ENCODE peak calls at places on chromosomes 12 and 14, in ten cellular contexts. One of them, this sample, is unnamed.

GRCh38 chr12:2180737-2181082 is 127.9 kb downstream of the CACNA1C start:
- DNase-seq in body of pancreas: no peak
- DNase-seq in HepG2: no peak
- DNase-seq in vagina: no peak
- DNase-seq in heart left ventricle: no peak
- DNase-seq in A549: no peak
- DNase-seq in H1: no peak
- DNase-seq in lower leg skin: no peak
- DNase-seq in ovary: no peak
- DNase-seq in gastrocnemius medialis: no peak
- DNase-seq in this sample: no peak

GRCh38 chr12:28569698-28570411 is 379.6 kb downstream of the CCDC91 start:
- DNase-seq in gastrocnemius medialis: no peak
- DNase-seq in heart left ventricle: no peak
- DNase-seq in ovary: no peak
- DNase-seq in H1: no peak
- DNase-seq in vagina: no peak
- DNase-seq in A549: peak; percentile 25
- DNase-seq in body of pancreas: no peak
- DNase-seq in HepG2: no peak
- DNase-seq in lower leg skin: peak; percentile 43
- DNase-seq in this sample: no peak

GRCh38 chr12:4307593-4308333 is 13.2 kb upstream of the TIGAR start:
- DNase-seq in H1: peak; percentile 80
- DNase-seq in lower leg skin: peak; percentile 59
- DNase-seq in A549: peak; percentile 93
- DNase-seq in gastrocnemius medialis: peak; percentile 38
- DNase-seq in ovary: peak; percentile 63
- DNase-seq in vagina: no peak
- DNase-seq in body of pancreas: peak; percentile 77
- DNase-seq in heart left ventricle: peak; percentile 77
- DNase-seq in HepG2: peak; percentile 79
- DNase-seq in this sample: peak; percentile 53

GRCh38 chr12:46857486-46857885 is 31.7 kb upstream of the SLC38A4 start:
- DNase-seq in ovary: no peak
- DNase-seq in vagina: no peak
- DNase-seq in A549: no peak
- DNase-seq in body of pancreas: no peak
- DNase-seq in lower leg skin: no peak
- DNase-seq in heart left ventricle: no peak
- DNase-seq in gastrocnemius medialis: no peak
- DNase-seq in HepG2: no peak
- DNase-seq in H1: no peak
- DNase-seq in this sample: no peak

GRCh38 chr12:50224026-50224692 is 57.0 kb upstream of the CERS5 start:
- DNase-seq in A549: peak; percentile 63
- DNase-seq in HepG2: peak; percentile 79
- DNase-seq in lower leg skin: no peak
- DNase-seq in body of pancreas: peak; percentile 76
- DNase-seq in H1: no peak
- DNase-seq in ovary: no peak
- DNase-seq in vagina: no peak
- DNase-seq in heart left ventricle: no peak
- DNase-seq in gastrocnemius medialis: peak; percentile 45
- DNase-seq in this sample: no peak

GRCh38 chr12:2551097-2551496 is 243.7 kb upstream of the FKBP4 start:
- DNase-seq in H1: no peak
- DNase-seq in HepG2: no peak
- DNase-seq in gastrocnemius medialis: no peak
- DNase-seq in ovary: no peak
- DNase-seq in body of pancreas: no peak
- DNase-seq in vagina: no peak
- DNase-seq in A549: no peak
- DNase-seq in lower leg skin: no peak
- DNase-seq in heart left ventricle: no peak
- DNase-seq in this sample: no peak

GRCh38 chr12:29350080-29350479 is 30.9 kb downstream of the ERGIC2 start:
- DNase-seq in A549: no peak
- DNase-seq in heart left ventricle: no peak
- DNase-seq in HepG2: peak; percentile 6
- DNase-seq in ovary: no peak
- DNase-seq in lower leg skin: no peak
- DNase-seq in gastrocnemius medialis: no peak
- DNase-seq in body of pancreas: no peak
- DNase-seq in vagina: no peak
- DNase-seq in H1: no peak
- DNase-seq in this sample: no peak

GRCh38 chr14:74558655-74559054 is 53.4 kb downstream of the LTBP2 start:
- DNase-seq in heart left ventricle: no peak
- DNase-seq in ovary: no peak
- DNase-seq in vagina: no peak
- DNase-seq in body of pancreas: no peak
- DNase-seq in lower leg skin: no peak
- DNase-seq in HepG2: no peak
- DNase-seq in gastrocnemius medialis: no peak
- DNase-seq in A549: no peak
- DNase-seq in H1: no peak
- DNase-seq in this sample: no peak

GRCh38 chr14:90968025-90968424 is 92.4 kb downstream of the RPS6KA5 start:
- DNase-seq in A549: no peak
- DNase-seq in body of pancreas: no peak
- DNase-seq in H1: no peak
- DNase-seq in lower leg skin: no peak
- DNase-seq in vagina: no peak
- DNase-seq in gastrocnemius medialis: no peak
- DNase-seq in ovary: no peak
- DNase-seq in HepG2: no peak
- DNase-seq in heart left ventricle: no peak
- DNase-seq in this sample: no peak

GRCh38 chr14:60175255-60175902 is 10.2 kb upstream of the DHRS7 start:
- DNase-seq in gastrocnemius medialis: peak; percentile 62
- DNase-seq in body of pancreas: no peak
- DNase-seq in lower leg skin: no peak
- DNase-seq in A549: no peak
- DNase-seq in ovary: no peak
- DNase-seq in H1: no peak
- DNase-seq in vagina: no peak
- DNase-seq in HepG2: no peak
- DNase-seq in heart left ventricle: no peak
- DNase-seq in this sample: no peak

GRCh38 chr12:51801027-51801426 is 47.5 kb downstream of the FIGNL2 start:
- DNase-seq in H1: no peak
- DNase-seq in HepG2: no peak
- DNase-seq in body of pancreas: no peak
- DNase-seq in gastrocnemius medialis: no peak
- DNase-seq in vagina: no peak
- DNase-seq in ovary: no peak
- DNase-seq in heart left ventricle: no peak
- DNase-seq in lower leg skin: no peak
- DNase-seq in A549: no peak
- DNase-seq in this sample: no peak

GRCh38 chr12:88579941-88580871 is at the start of gene KITLG:
- DNase-seq in heart left ventricle: peak; percentile 81
- DNase-seq in body of pancreas: peak; percentile 88
- DNase-seq in gastrocnemius medialis: peak; percentile 48
- DNase-seq in lower leg skin: peak; percentile 76
- DNase-seq in H1: peak; percentile 88
- DNase-seq in A549: peak; percentile 80
- DNase-seq in HepG2: peak; percentile 56
- DNase-seq in vagina: no peak
- DNase-seq in ovary: peak; percentile 78
- DNase-seq in this sample: peak; percentile 35

DNA sequence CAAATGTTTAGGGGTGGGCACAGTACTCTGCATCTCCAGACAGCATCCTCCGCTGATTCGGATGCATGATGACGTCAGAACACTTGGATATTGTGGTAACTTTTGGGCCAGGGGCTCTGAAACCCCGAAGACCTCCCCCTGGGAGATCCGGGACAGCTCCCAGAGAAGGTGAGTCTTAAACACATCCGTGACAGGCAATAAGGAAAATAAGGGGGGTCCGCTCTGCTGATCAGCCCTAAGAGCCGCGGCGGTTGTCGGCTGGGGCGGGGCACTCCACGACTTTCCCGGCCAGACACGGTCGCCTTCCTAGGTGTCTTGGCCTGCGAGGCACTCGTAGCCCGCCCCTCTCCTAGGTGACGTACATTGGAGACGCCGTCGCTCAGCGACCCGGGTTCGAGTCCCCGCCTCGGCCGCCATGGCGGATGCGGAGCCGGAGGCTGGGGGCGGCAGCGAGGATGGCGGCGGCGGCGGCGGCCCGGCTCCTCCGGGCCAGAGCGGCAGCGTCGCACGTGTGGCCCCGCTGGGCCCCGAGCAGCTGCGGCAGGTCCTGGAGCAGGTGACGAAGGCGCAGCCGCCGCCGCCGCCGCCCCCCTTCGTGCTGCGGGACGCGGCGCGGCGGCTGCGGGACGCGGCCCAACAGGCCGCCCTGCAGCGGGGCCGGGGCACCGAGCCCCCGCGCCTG is at the start of gene ZNF839:
- DNase-seq in H1: peak; percentile 96
- DNase-seq in gastrocnemius medialis: peak; percentile 86
- DNase-seq in HepG2: peak; percentile 69
- DNase-seq in A549: peak; percentile 92
- DNase-seq in ovary: peak; percentile 94
- DNase-seq in heart left ventricle: peak; percentile 96
- DNase-seq in vagina: no peak
- DNase-seq in lower leg skin: peak; percentile 89
- DNase-seq in body of pancreas: peak; percentile 95
- DNase-seq in this sample: peak; percentile 90
- TF ChIP-seq POLR2A in H1: no peak
- TF ChIP-seq POLR2A in gastrocnemius medialis: peak; percentile 48
- TF ChIP-seq POLR2A in HepG2: peak; percentile 39
- TF ChIP-seq POLR2A in A549: peak; percentile 8
- TF ChIP-seq POLR2A in ovary: peak; percentile 72
- TF ChIP-seq POLR2A in heart left ventricle: peak; percentile 47
- TF ChIP-seq POLR2A in vagina: no peak
- TF ChIP-seq POLR2A in lower leg skin: no peak
- TF ChIP-seq POLR2A in body of pancreas: no peak
- TF ChIP-seq POLR2A in this sample: no peak

GRCh38 chr14:102757646-102758045 is 19.6 kb upstream of the TRAF3 start:
- DNase-seq in ovary: no peak
- DNase-seq in vagina: no peak
- DNase-seq in body of pancreas: no peak
- DNase-seq in HepG2: no peak
- DNase-seq in heart left ventricle: no peak
- DNase-seq in lower leg skin: no peak
- DNase-seq in gastrocnemius medialis: no peak
- DNase-seq in H1: no peak
- DNase-seq in A549: no peak
- DNase-seq in this sample: no peak
- TF ChIP-seq POLR2A in ovary: no peak
- TF ChIP-seq POLR2A in vagina: no peak
- TF ChIP-seq POLR2A in body of pancreas: no peak
- TF ChIP-seq POLR2A in HepG2: no peak
- TF ChIP-seq POLR2A in heart left ventricle: no peak
- TF ChIP-seq POLR2A in lower leg skin: no peak
- TF ChIP-seq POLR2A in gastrocnemius medialis: no peak
- TF ChIP-seq POLR2A in H1: no peak
- TF ChIP-seq POLR2A in A549: no peak
- TF ChIP-seq POLR2A in this sample: no peak

GRCh38 chr14:68461086-68461485 is 331.8 kb downstream of the ZFP36L1 start:
- DNase-seq in H1: no peak
- DNase-seq in A549: no peak
- DNase-seq in heart left ventricle: no peak
- DNase-seq in vagina: no peak
- DNase-seq in lower leg skin: no peak
- DNase-seq in HepG2: no peak
- DNase-seq in body of pancreas: no peak
- DNase-seq in gastrocnemius medialis: no peak
- DNase-seq in ovary: no peak
- DNase-seq in this sample: no peak

GRCh38 chr14:68459480-68460136 is 333.3 kb downstream of the ZFP36L1 start:
- DNase-seq in body of pancreas: no peak
- DNase-seq in vagina: no peak
- DNase-seq in ovary: no peak
- DNase-seq in HepG2: no peak
- DNase-seq in heart left ventricle: no peak
- DNase-seq in H1: no peak
- DNase-seq in A549: no peak
- DNase-seq in lower leg skin: no peak
- DNase-seq in gastrocnemius medialis: no peak
- DNase-seq in this sample: no peak

GRCh38 chr14:68458253-68458652 is 334.6 kb downstream of the ZFP36L1 start:
- DNase-seq in heart left ventricle: no peak
- DNase-seq in H1: no peak
- DNase-seq in gastrocnemius medialis: no peak
- DNase-seq in body of pancreas: no peak
- DNase-seq in vagina: no peak
- DNase-seq in A549: no peak
- DNase-seq in ovary: no peak
- DNase-seq in HepG2: no peak
- DNase-seq in lower leg skin: no peak
- DNase-seq in this sample: no peak

GRCh38 chr14:68460541-68460940 is 332.3 kb downstream of the ZFP36L1 start:
- DNase-seq in ovary: no peak
- DNase-seq in vagina: no peak
- DNase-seq in HepG2: no peak
- DNase-seq in H1: no peak
- DNase-seq in body of pancreas: no peak
- DNase-seq in gastrocnemius medialis: peak; percentile 70
- DNase-seq in lower leg skin: peak; percentile 75
- DNase-seq in A549: no peak
- DNase-seq in heart left ventricle: no peak
- DNase-seq in this sample: no peak

GRCh38 chr14:68458840-68459469 is 333.9 kb downstream of the ZFP36L1 start:
- DNase-seq in H1: no peak
- DNase-seq in lower leg skin: no peak
- DNase-seq in HepG2: peak; percentile 95
- DNase-seq in ovary: no peak
- DNase-seq in vagina: no peak
- DNase-seq in gastrocnemius medialis: peak; percentile 39
- DNase-seq in heart left ventricle: peak; percentile 54
- DNase-seq in A549: peak; percentile 96
- DNase-seq in body of pancreas: peak; percentile 83
- DNase-seq in this sample: no peak
- TF ChIP-seq POLR2A in H1: no peak
- TF ChIP-seq POLR2A in lower leg skin: no peak
- TF ChIP-seq POLR2A in HepG2: no peak
- TF ChIP-seq POLR2A in ovary: no peak
- TF ChIP-seq POLR2A in vagina: no peak
- TF ChIP-seq POLR2A in gastrocnemius medialis: no peak
- TF ChIP-seq POLR2A in heart left ventricle: no peak
- TF ChIP-seq POLR2A in A549: no peak
- TF ChIP-seq POLR2A in body of pancreas: no peak
- TF ChIP-seq POLR2A in this sample: no peak

DNA sequence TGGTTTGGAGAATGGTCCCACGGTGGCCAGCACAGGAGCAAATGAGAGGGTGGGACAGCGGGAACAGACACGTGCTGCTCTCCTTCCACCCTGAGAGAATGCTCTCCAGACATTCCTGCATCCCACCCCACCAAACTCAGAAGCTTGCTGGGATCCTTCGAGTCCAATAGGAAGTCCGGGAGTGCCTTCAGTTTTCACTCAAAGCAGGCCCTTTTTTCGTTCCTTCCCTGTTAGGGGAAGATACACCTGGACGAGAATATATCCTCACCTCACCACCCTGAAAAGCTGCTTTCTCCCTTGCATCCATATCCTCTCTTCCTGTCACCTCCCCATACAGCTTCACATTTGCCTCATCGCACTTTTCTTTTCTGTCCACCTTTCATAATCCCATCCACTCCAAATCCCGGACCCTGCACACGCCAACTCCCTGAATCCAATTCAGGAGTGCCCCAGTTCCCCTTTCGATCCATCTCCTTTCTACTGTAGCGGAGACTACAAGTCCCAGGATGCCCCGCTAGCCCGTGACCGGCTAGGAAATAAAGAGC is 2.4 kb downstream of the TMEM253 start:
- DNase-seq in heart left ventricle: no peak
- DNase-seq in gastrocnemius medialis: no peak
- DNase-seq in vagina: no peak
- DNase-seq in ovary: no peak
- DNase-seq in HepG2: no peak
- DNase-seq in lower leg skin: no peak
- DNase-seq in body of pancreas: no peak
- DNase-seq in H1: no peak
- DNase-seq in A549: peak; percentile 96
- DNase-seq in this sample: no peak
- TF ChIP-seq POLR2A in heart left ventricle: no peak
- TF ChIP-seq POLR2A in gastrocnemius medialis: no peak
- TF ChIP-seq POLR2A in vagina: no peak
- TF ChIP-seq POLR2A in ovary: no peak
- TF ChIP-seq POLR2A in HepG2: no peak
- TF ChIP-seq POLR2A in lower leg skin: no peak
- TF ChIP-seq POLR2A in body of pancreas: no peak
- TF ChIP-seq POLR2A in H1: no peak
- TF ChIP-seq POLR2A in A549: no peak
- TF ChIP-seq POLR2A in this sample: no peak

This sample was measured in GM12891.